ENCODE peak calls at places on chromosomes 5 and 9, in five cellular contexts. B is AG04450, I is left lung, P is foreskin keratinocyte, X is IMR-90. Q is an unnamed sample.
A peak's percentile ranks its signal among the peaks of the same experiment; 100 is the strongest.

GRCh38 chr9:93956183-93956784 is 1.1 kb upstream of the BARX1 start:
- DNase-seq in B (no peak), X (no peak), P (no peak), I (no peak), Q (no peak)

GRCh38 chr9:14312721-14313377 is 1.1 kb downstream of the NFIB start:
- DNase-seq in B (no peak), I (no peak), X (no peak), P (peak; percentile 53), Q (no peak)

GRCh38 chr9:79574166-79574565 is 2.4 kb downstream of the TLE4 start:
- DNase-seq in X (no peak), B (no peak), I (no peak), P (peak; percentile 11), Q (no peak)

GRCh38 chr9:84170521-84171141 is 169.9 kb downstream of the SLC28A3 start:
- DNase-seq in B (peak; percentile 96), X (peak; percentile 98), P (peak; percentile 76), I (peak; percentile 52), Q (no peak)

GRCh38 chr5:80957031-80957761 is 3.0 kb upstream of the RASGRF2 start:
- DNase-seq in X (no peak), B (no peak), I (no peak), P (no peak), Q (no peak)

GRCh38 chr5:157473383-157474370 is 13.7 kb downstream of the NIPAL4 start:
- DNase-seq in X (peak; percentile 87), P (no peak), B (no peak), I (no peak), Q (no peak)

GRCh38 chr5:126794157-126794828 is 17.4 kb downstream of the LMNB1 start:
- DNase-seq in P (no peak), I (no peak), B (no peak), X (no peak), Q (no peak)

GRCh38 chr9:4143951-4144717 is 155.7 kb downstream of the GLIS3 start:
- DNase-seq in X (peak; percentile 82), B (no peak), I (no peak), P (peak; percentile 71), Q (no peak)

GRCh38 chr5:15183520-15183919 is 311.9 kb upstream of the ANKH start:
- DNase-seq in I (no peak), P (peak; percentile 2), B (no peak), X (peak; percentile 6), Q (no peak)

GRCh38 chr5:146331257-146331822 is 7.3 kb upstream of the POU4F3 start:
- DNase-seq in X (no peak), P (no peak), B (no peak), I (no peak), Q (no peak)

GRCh38 chr9:80866576-80867227 is 822.6 kb downstream of the TLE1 start:
- DNase-seq in P (peak; percentile 83), B (no peak), I (no peak), X (peak; percentile 52), Q (no peak)

GRCh38 chr9:9117866-9118265 is 1318.3 kb upstream of the DMAC1 start:
- DNase-seq in B (no peak), I (no peak), P (no peak), X (no peak), Q (no peak)

GRCh38 chr5:17132444-17133083 is 84.9 kb upstream of the BASP1 start:
- DNase-seq in B (no peak), I (no peak), X (peak; percentile 63), P (peak; percentile 23), Q (no peak)

GRCh38 chr5:148928141-148928540 is 101.7 kb downstream of the ADRB2 start:
- DNase-seq in X (peak; percentile 45), I (no peak), P (peak; percentile 61), B (no peak), Q (no peak)

GRCh38 chr9:130943780-130944179 is 4.7 kb upstream of the FIBCD1 start:
- DNase-seq in I (no peak), X (no peak), B (no peak), P (no peak), Q (no peak)

GRCh38 chr9:92748233-92748497 is 16.5 kb downstream of the BICD2 start:
- DNase-seq in I (no peak), P (no peak), X (no peak), B (no peak), Q (no peak)

GRCh38 chr5:32522429-32523143 is 62.8 kb upstream of the SUB1 start:
- DNase-seq in P (no peak), B (no peak), X (peak; percentile 84), I (peak; percentile 66), Q (no peak)

GRCh38 chr5:145408048-145408341 is 427.1 kb downstream of the PRELID2 start:
- DNase-seq in X (no peak), B (no peak), I (no peak), P (no peak), Q (peak; percentile 13)

GRCh38 chr5:77920350-77921046 is 144.4 kb upstream of the TBCA start:
- DNase-seq in B (no peak), X (no peak), P (no peak), I (no peak), Q (no peak)

GRCh38 chr9:88776717-88777497 is 214.4 kb upstream of the S1PR3 start:
- DNase-seq in X (peak; percentile 87), P (peak; percentile 93), I (no peak), B (peak; percentile 63), Q (no peak)

DNA sequence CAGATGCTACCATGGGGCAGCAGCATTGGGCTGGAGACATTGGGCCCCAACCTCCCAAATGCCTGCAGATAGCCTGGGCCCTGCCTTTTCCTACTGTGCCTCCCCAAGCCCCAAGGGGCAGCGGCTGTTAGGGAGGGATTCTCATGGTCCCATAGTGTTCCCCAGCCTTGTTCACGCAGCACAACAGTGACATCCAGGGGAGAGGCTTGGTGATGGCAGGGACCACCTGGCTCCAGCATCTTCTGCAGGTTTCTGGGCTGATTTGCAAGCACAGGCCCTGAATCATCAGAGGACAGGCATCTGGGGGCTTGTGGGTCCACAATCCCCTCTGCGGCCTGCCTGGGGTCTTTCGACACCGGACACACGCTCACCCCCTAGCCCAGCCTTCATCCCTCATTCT is 354.6 kb downstream of the SLIT3 start:
- DNase-seq in X (no peak), P (no peak), I (no peak), B (no peak), Q (no peak)
- TF ChIP-seq CTCF in X (no peak), P (peak; percentile 24), I (no peak), B (no peak), Q (peak; percentile 23)

DNA sequence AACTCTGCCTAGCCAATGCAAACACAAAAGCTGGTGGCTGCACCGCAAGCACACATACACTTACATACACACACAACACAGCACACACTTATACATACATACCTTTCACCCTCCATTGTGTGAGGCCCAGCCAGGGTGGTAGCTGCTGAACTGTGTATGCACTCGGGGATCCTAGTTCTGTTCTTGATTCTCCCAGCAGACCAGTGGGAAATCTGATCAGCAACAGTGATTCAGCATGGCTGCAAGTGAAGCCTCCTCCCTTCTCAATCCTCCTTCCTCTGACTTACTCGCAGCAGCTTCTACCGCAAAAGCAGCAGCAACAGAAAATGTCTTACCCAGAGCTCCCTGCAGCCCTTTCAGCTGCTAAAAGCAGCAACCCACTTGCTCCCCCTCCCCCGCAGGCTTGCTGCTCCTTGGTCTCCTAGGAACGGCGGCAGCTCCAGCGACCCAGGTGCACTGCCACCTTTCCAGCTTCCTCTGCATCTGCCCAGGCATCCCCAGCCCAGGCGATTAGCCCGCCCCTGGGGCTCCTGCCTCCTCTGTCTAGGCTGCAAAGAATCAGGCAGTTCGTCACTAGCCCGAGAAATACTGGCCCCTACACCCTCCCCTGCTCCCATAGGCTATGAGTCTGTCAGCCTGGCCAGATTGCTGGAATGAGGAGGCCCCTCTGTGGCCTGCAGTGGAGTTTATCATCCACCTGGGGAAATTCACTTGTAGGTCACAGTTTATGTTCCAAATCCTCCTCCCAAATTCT is at the start of gene KLHL3:
- DNase-seq in X (peak; percentile 66), I (peak; percentile 37), B (no peak), P (peak; percentile 68), Q (no peak)
- TF ChIP-seq CTCF in X (peak; percentile 36), I (no peak), B (peak; percentile 24), P (peak; percentile 63), Q (peak; percentile 2)

DNA sequence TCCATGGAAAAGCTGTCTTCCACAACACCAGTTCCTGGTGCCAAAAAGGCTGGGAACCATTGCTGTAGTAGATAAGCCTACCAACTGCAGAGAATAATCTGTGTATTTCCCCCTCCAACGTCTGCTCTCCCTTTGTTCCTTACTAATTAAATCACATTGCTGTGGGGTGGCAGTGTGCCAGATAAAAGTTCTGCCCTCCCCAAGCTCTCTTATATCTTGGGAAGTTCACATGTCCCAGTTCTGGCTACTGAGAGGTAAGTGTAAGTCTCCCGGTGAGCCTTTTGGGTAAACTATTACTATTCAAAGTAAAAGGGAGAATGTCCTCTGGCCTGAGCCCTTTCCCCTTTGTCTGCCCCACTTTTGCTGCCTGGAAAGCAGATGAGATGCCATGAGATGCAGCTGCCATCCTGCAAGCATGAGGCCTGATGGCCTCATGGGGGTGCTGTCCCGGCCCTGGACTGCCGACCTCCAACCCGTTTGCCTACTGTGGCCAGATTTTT is 14.7 kb downstream of the ENC1 start:
- DNase-seq in P (peak; percentile 51), B (no peak), I (no peak), X (no peak), Q (no peak)
- TF ChIP-seq CTCF in P (peak; percentile 38), B (no peak), I (no peak), X (no peak), Q (peak; percentile 27)

DNA sequence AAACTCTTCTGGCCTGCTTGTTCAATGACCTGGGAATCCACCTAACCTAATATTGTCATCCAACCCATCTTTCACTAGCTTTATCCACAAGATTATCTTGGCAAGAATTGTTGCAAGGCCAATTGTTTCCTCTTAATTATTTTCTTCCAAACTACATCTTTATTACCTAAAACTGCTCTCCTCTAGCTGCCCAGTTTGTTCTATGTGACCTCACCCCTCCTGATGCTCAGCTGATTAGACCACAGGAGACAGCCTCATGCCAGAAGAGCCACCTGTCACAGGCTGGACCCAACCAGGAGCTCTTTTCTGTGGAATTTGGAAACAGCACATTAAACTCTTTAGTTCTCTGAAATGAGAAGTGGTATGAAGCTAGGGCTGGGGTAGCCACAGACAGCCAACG is 12.1 kb downstream of the SAXO1 start:
- DNase-seq in I (no peak), B (no peak), X (no peak), P (no peak), Q (no peak)
- TF ChIP-seq CTCF in I (no peak), B (no peak), X (no peak), P (no peak), Q (no peak)

DNA sequence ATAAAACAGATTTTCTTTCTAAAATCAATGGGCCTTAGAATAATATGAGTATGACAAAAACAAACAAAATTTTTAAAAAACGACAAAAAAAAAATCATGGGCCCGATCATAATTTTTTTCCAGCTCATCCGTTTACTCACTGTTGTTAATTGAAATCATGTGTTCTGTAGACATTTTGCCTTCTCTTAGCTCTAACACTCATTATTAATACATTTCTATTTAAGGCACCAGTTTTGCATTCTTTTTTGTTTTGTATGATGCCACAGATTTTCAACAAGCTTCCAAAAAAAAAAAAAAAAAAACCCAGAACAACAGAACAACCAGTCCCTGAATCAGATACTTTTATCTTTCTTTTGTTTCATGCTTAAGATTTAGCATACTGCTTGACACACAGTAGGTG is 86.4 kb downstream of the PRLR start:
- DNase-seq in P (no peak), I (no peak), X (no peak), B (no peak), Q (no peak)
- TF ChIP-seq CTCF in P (no peak), I (no peak), X (no peak), B (no peak), Q (no peak)

GRCh38 chr9:133824106-133824801 is 86.1 kb upstream of the SARDH start:
- DNase-seq in P (no peak), I (no peak), B (no peak), X (no peak), Q (no peak)
- TF ChIP-seq CTCF in P (no peak), I (no peak), B (no peak), X (no peak), Q (no peak)

GRCh38 chr5:160390787-160391696 is 8.8 kb downstream of the FAM200C start:
- DNase-seq in B (no peak), I (no peak), X (peak; percentile 36), P (peak; percentile 14), Q (no peak)
- TF ChIP-seq CTCF in B (peak; percentile 56), I (peak; percentile 38), X (peak; percentile 59), P (peak; percentile 74), Q (peak; percentile 30)